ENCODE peak calls at places on chromosomes 2 and 18, in eight cellular contexts. One of them, this sample, is unnamed.

GRCh38 chr2:139867601-139868226 is 1087.5 kb upstream of the NXPH2 start:
- DNase-seq in fibroblast of mammary gland: no peak
- DNase-seq in HFFc6: no peak
- DNase-seq in nephron progenitor cell: no peak
- DNase-seq in CD8-positive, alpha-beta T cell: no peak
- DNase-seq in Calu3: no peak
- DNase-seq in Peyer's patch: no peak
- DNase-seq in neural crest cell: no peak
- DNase-seq in this sample: no peak

GRCh38 chr2:234483568-234484251 is 13.2 kb downstream of the ARL4C start:
- DNase-seq in HFFc6: no peak
- DNase-seq in Peyer's patch: peak
- DNase-seq in Calu3: no peak
- DNase-seq in neural crest cell: no peak
- DNase-seq in fibroblast of mammary gland: no peak
- DNase-seq in CD8-positive, alpha-beta T cell: peak
- DNase-seq in nephron progenitor cell: no peak
- DNase-seq in this sample: peak

GRCh38 chr2:152925540-152926448 is 207.4 kb downstream of the ARL6IP6 start:
- DNase-seq in Peyer's patch: peak
- DNase-seq in nephron progenitor cell: peak
- DNase-seq in HFFc6: no peak
- DNase-seq in fibroblast of mammary gland: peak
- DNase-seq in Calu3: peak
- DNase-seq in neural crest cell: peak
- DNase-seq in CD8-positive, alpha-beta T cell: peak
- DNase-seq in this sample: no peak

GRCh38 chr2:37110306-37111212 is 26.2 kb downstream of the GPATCH11 start:
- DNase-seq in Peyer's patch: no peak
- DNase-seq in nephron progenitor cell: no peak
- DNase-seq in neural crest cell: no peak
- DNase-seq in fibroblast of mammary gland: no peak
- DNase-seq in CD8-positive, alpha-beta T cell: no peak
- DNase-seq in Calu3: no peak
- DNase-seq in HFFc6: no peak
- DNase-seq in this sample: no peak

GRCh38 chr2:165891345-165891744 is 62.2 kb downstream of the TTC21B start:
- DNase-seq in nephron progenitor cell: no peak
- DNase-seq in Peyer's patch: no peak
- DNase-seq in HFFc6: no peak
- DNase-seq in CD8-positive, alpha-beta T cell: no peak
- DNase-seq in neural crest cell: no peak
- DNase-seq in fibroblast of mammary gland: no peak
- DNase-seq in Calu3: no peak
- DNase-seq in this sample: no peak

GRCh38 chr2:217942731-217943335 is 60.0 kb downstream of the TNS1 start:
- DNase-seq in CD8-positive, alpha-beta T cell: no peak
- DNase-seq in Peyer's patch: no peak
- DNase-seq in fibroblast of mammary gland: no peak
- DNase-seq in neural crest cell: no peak
- DNase-seq in nephron progenitor cell: no peak
- DNase-seq in HFFc6: no peak
- DNase-seq in Calu3: no peak
- DNase-seq in this sample: no peak

GRCh38 chr2:185644828-185645227 is 93.8 kb upstream of the FSIP2 start:
- DNase-seq in HFFc6: no peak
- DNase-seq in Peyer's patch: no peak
- DNase-seq in nephron progenitor cell: no peak
- DNase-seq in CD8-positive, alpha-beta T cell: no peak
- DNase-seq in neural crest cell: no peak
- DNase-seq in fibroblast of mammary gland: no peak
- DNase-seq in Calu3: no peak
- DNase-seq in this sample: no peak

GRCh38 chr18:45365835-45366234 is 249.4 kb upstream of the SLC14A2 start:
- DNase-seq in CD8-positive, alpha-beta T cell: no peak
- DNase-seq in Peyer's patch: no peak
- DNase-seq in Calu3: no peak
- DNase-seq in neural crest cell: no peak
- DNase-seq in nephron progenitor cell: no peak
- DNase-seq in fibroblast of mammary gland: peak
- DNase-seq in HFFc6: no peak
- DNase-seq in this sample: no peak

GRCh38 chr18:55401275-55401620 is 186.7 kb downstream of the TCF4 start:
- DNase-seq in Peyer's patch: no peak
- DNase-seq in CD8-positive, alpha-beta T cell: no peak
- DNase-seq in Calu3: no peak
- DNase-seq in HFFc6: no peak
- DNase-seq in neural crest cell: no peak
- DNase-seq in fibroblast of mammary gland: no peak
- DNase-seq in nephron progenitor cell: no peak
- DNase-seq in this sample: no peak

GRCh38 chr2:236943068-236943467 is 142.6 kb upstream of the COPS8 start:
- DNase-seq in CD8-positive, alpha-beta T cell: no peak
- DNase-seq in nephron progenitor cell: no peak
- DNase-seq in Calu3: no peak
- DNase-seq in fibroblast of mammary gland: no peak
- DNase-seq in neural crest cell: no peak
- DNase-seq in HFFc6: no peak
- DNase-seq in Peyer's patch: no peak
- DNase-seq in this sample: no peak

GRCh38 chr2:241315879-241316700 is at the start of gene SEPTIN2:
- DNase-seq in nephron progenitor cell: no peak
- DNase-seq in Peyer's patch: peak
- DNase-seq in neural crest cell: peak
- DNase-seq in Calu3: peak
- DNase-seq in HFFc6: peak
- DNase-seq in CD8-positive, alpha-beta T cell: peak
- DNase-seq in fibroblast of mammary gland: peak
- DNase-seq in this sample: peak

GRCh38 chr2:203804766-203805484 is 62.6 kb upstream of the CTLA4 start:
- DNase-seq in neural crest cell: no peak
- DNase-seq in Calu3: no peak
- DNase-seq in HFFc6: no peak
- DNase-seq in CD8-positive, alpha-beta T cell: no peak
- DNase-seq in Peyer's patch: no peak
- DNase-seq in nephron progenitor cell: no peak
- DNase-seq in fibroblast of mammary gland: peak
- DNase-seq in this sample: no peak

GRCh38 chr2:205650450-205650849 is 31.9 kb upstream of the NRP2 start:
- DNase-seq in fibroblast of mammary gland: peak
- DNase-seq in HFFc6: peak
- DNase-seq in neural crest cell: peak
- DNase-seq in Calu3: no peak
- DNase-seq in Peyer's patch: no peak
- DNase-seq in nephron progenitor cell: no peak
- DNase-seq in CD8-positive, alpha-beta T cell: no peak
- DNase-seq in this sample: no peak

GRCh38 chr2:82795446-82795845 is 1663.6 kb downstream of the SUCLG1 start:
- DNase-seq in neural crest cell: no peak
- DNase-seq in Peyer's patch: no peak
- DNase-seq in CD8-positive, alpha-beta T cell: no peak
- DNase-seq in HFFc6: peak
- DNase-seq in Calu3: peak
- DNase-seq in nephron progenitor cell: no peak
- DNase-seq in fibroblast of mammary gland: peak
- DNase-seq in this sample: no peak

GRCh38 chr2:32977228-32977758 is 30.5 kb downstream of the LTBP1 start:
- DNase-seq in neural crest cell: no peak
- DNase-seq in nephron progenitor cell: no peak
- DNase-seq in Calu3: peak
- DNase-seq in fibroblast of mammary gland: peak
- DNase-seq in Peyer's patch: peak
- DNase-seq in CD8-positive, alpha-beta T cell: no peak
- DNase-seq in HFFc6: no peak
- DNase-seq in this sample: no peak

GRCh38 chr2:30249354-30249753 is 18.0 kb downstream of the LBH start:
- DNase-seq in HFFc6: no peak
- DNase-seq in Peyer's patch: no peak
- DNase-seq in Calu3: no peak
- DNase-seq in CD8-positive, alpha-beta T cell: no peak
- DNase-seq in neural crest cell: no peak
- DNase-seq in fibroblast of mammary gland: no peak
- DNase-seq in nephron progenitor cell: no peak
- DNase-seq in this sample: no peak

GRCh38 chr2:68653538-68653982 is 10.2 kb downstream of the PROKR1 start:
- DNase-seq in HFFc6: no peak
- DNase-seq in CD8-positive, alpha-beta T cell: peak
- DNase-seq in nephron progenitor cell: no peak
- DNase-seq in Calu3: no peak
- DNase-seq in fibroblast of mammary gland: peak
- DNase-seq in Peyer's patch: peak
- DNase-seq in neural crest cell: no peak
- DNase-seq in this sample: no peak

GRCh38 chr2:238133499-238134392 is 4.7 kb upstream of the KLHL30 start:
- DNase-seq in CD8-positive, alpha-beta T cell: no peak
- DNase-seq in neural crest cell: no peak
- DNase-seq in fibroblast of mammary gland: no peak
- DNase-seq in HFFc6: no peak
- DNase-seq in Calu3: peak
- DNase-seq in nephron progenitor cell: no peak
- DNase-seq in Peyer's patch: no peak
- DNase-seq in this sample: no peak
- TF ChIP-seq CTCF in CD8-positive, alpha-beta T cell: no peak
- TF ChIP-seq CTCF in neural crest cell: no peak
- TF ChIP-seq CTCF in fibroblast of mammary gland: no peak
- TF ChIP-seq CTCF in HFFc6: no peak
- TF ChIP-seq CTCF in Calu3: no peak
- TF ChIP-seq CTCF in nephron progenitor cell: no peak
- TF ChIP-seq CTCF in Peyer's patch: no peak
- TF ChIP-seq CTCF in this sample: no peak

DNA sequence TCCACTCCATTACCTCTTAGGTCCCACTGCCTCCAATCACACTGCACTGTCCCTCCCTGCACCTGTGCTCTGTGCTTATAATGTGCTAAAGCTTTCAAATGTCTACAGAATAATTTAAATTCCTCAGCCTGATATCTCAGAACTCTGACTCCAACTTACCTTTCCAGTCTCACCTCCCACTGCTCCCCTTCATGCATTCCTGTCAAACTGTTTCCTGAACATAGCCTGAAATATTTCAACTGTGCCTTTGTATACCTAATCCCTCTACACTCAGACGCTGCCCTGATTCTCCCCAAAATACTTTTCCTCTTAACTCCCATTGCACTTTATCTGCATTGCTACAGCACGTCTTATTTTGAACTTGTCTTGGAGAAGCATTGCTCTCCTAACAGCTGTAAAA is 40.5 kb downstream of the CHMP3 start:
- DNase-seq in neural crest cell: no peak
- DNase-seq in HFFc6: no peak
- DNase-seq in CD8-positive, alpha-beta T cell: no peak
- DNase-seq in nephron progenitor cell: no peak
- DNase-seq in Peyer's patch: no peak
- DNase-seq in fibroblast of mammary gland: no peak
- DNase-seq in Calu3: no peak
- DNase-seq in this sample: no peak
- TF ChIP-seq CTCF in neural crest cell: no peak
- TF ChIP-seq CTCF in HFFc6: no peak
- TF ChIP-seq CTCF in CD8-positive, alpha-beta T cell: no peak
- TF ChIP-seq CTCF in nephron progenitor cell: no peak
- TF ChIP-seq CTCF in Peyer's patch: no peak
- TF ChIP-seq CTCF in fibroblast of mammary gland: no peak
- TF ChIP-seq CTCF in Calu3: no peak
- TF ChIP-seq CTCF in this sample: no peak

GRCh38 chr18:9683418-9684396 is 24.4 kb upstream of the RAB31 start:
- DNase-seq in Calu3: peak
- DNase-seq in neural crest cell: no peak
- DNase-seq in nephron progenitor cell: no peak
- DNase-seq in HFFc6: peak
- DNase-seq in fibroblast of mammary gland: peak
- DNase-seq in Peyer's patch: no peak
- DNase-seq in CD8-positive, alpha-beta T cell: no peak
- DNase-seq in this sample: no peak
- TF ChIP-seq CTCF in Calu3: peak
- TF ChIP-seq CTCF in neural crest cell: no peak
- TF ChIP-seq CTCF in nephron progenitor cell: no peak
- TF ChIP-seq CTCF in HFFc6: peak
- TF ChIP-seq CTCF in fibroblast of mammary gland: peak
- TF ChIP-seq CTCF in Peyer's patch: peak
- TF ChIP-seq CTCF in CD8-positive, alpha-beta T cell: no peak
- TF ChIP-seq CTCF in this sample: no peak

GRCh38 chr2:58447586-58447985 is 206.5 kb upstream of the FANCL start:
- DNase-seq in neural crest cell: no peak
- DNase-seq in nephron progenitor cell: no peak
- DNase-seq in HFFc6: no peak
- DNase-seq in fibroblast of mammary gland: no peak
- DNase-seq in Peyer's patch: no peak
- DNase-seq in CD8-positive, alpha-beta T cell: no peak
- DNase-seq in Calu3: no peak
- DNase-seq in this sample: no peak

GRCh38 chr2:58448845-58449244 is 207.7 kb upstream of the FANCL start:
- DNase-seq in neural crest cell: no peak
- DNase-seq in Peyer's patch: no peak
- DNase-seq in Calu3: no peak
- DNase-seq in fibroblast of mammary gland: no peak
- DNase-seq in HFFc6: no peak
- DNase-seq in nephron progenitor cell: no peak
- DNase-seq in CD8-positive, alpha-beta T cell: no peak
- DNase-seq in this sample: no peak

GRCh38 chr2:58449286-58450010 is 208.3 kb upstream of the FANCL start:
- DNase-seq in HFFc6: no peak
- DNase-seq in Peyer's patch: no peak
- DNase-seq in fibroblast of mammary gland: no peak
- DNase-seq in neural crest cell: no peak
- DNase-seq in CD8-positive, alpha-beta T cell: no peak
- DNase-seq in nephron progenitor cell: no peak
- DNase-seq in Calu3: no peak
- DNase-seq in this sample: no peak

GRCh38 chr2:58448065-58448507 is 207.0 kb upstream of the FANCL start:
- DNase-seq in HFFc6: peak
- DNase-seq in Peyer's patch: peak
- DNase-seq in fibroblast of mammary gland: peak
- DNase-seq in CD8-positive, alpha-beta T cell: no peak
- DNase-seq in Calu3: peak
- DNase-seq in nephron progenitor cell: peak
- DNase-seq in neural crest cell: peak
- DNase-seq in this sample: no peak
- TF ChIP-seq CTCF in HFFc6: peak
- TF ChIP-seq CTCF in Peyer's patch: peak
- TF ChIP-seq CTCF in fibroblast of mammary gland: peak
- TF ChIP-seq CTCF in CD8-positive, alpha-beta T cell: no peak
- TF ChIP-seq CTCF in Calu3: peak
- TF ChIP-seq CTCF in nephron progenitor cell: peak
- TF ChIP-seq CTCF in neural crest cell: peak
- TF ChIP-seq CTCF in this sample: no peak

GRCh38 chr2:51165534-51166260 is 133.8 kb upstream of the NRXN1 start:
- DNase-seq in Calu3: no peak
- DNase-seq in HFFc6: no peak
- DNase-seq in nephron progenitor cell: no peak
- DNase-seq in CD8-positive, alpha-beta T cell: no peak
- DNase-seq in fibroblast of mammary gland: no peak
- DNase-seq in neural crest cell: no peak
- DNase-seq in Peyer's patch: no peak
- DNase-seq in this sample: no peak
- TF ChIP-seq CTCF in Calu3: no peak
- TF ChIP-seq CTCF in HFFc6: no peak
- TF ChIP-seq CTCF in nephron progenitor cell: no peak
- TF ChIP-seq CTCF in CD8-positive, alpha-beta T cell: no peak
- TF ChIP-seq CTCF in fibroblast of mammary gland: no peak
- TF ChIP-seq CTCF in neural crest cell: no peak
- TF ChIP-seq CTCF in Peyer's patch: no peak
- TF ChIP-seq CTCF in this sample: no peak

GRCh38 chr2:85663684-85664565 is 4.1 kb downstream of the SFTPB start:
- DNase-seq in Peyer's patch: no peak
- DNase-seq in HFFc6: no peak
- DNase-seq in nephron progenitor cell: no peak
- DNase-seq in neural crest cell: no peak
- DNase-seq in fibroblast of mammary gland: no peak
- DNase-seq in CD8-positive, alpha-beta T cell: no peak
- DNase-seq in Calu3: no peak
- DNase-seq in this sample: no peak
- TF ChIP-seq CTCF in Peyer's patch: no peak
- TF ChIP-seq CTCF in HFFc6: no peak
- TF ChIP-seq CTCF in nephron progenitor cell: no peak
- TF ChIP-seq CTCF in neural crest cell: no peak
- TF ChIP-seq CTCF in fibroblast of mammary gland: no peak
- TF ChIP-seq CTCF in CD8-positive, alpha-beta T cell: no peak
- TF ChIP-seq CTCF in Calu3: no peak
- TF ChIP-seq CTCF in this sample: no peak